ENCODE peak calls at places on chromosomes 13 and 19, in four cellular contexts. A is heart left ventricle; O is CD4-positive, CD25-positive, alpha-beta regulatory T cell; S is Caco-2. J is an unnamed sample. For H3K9me3, the result is how much of the 10 kb centered on the place peaks cover.

GRCh38 chr13:71912524-71912923 is 45.5 kb upstream of the DACH1 start:
- DNase-seq in A (no peak), O (no peak), S (no peak), J (no peak)

GRCh38 chr13:90238433-90238832 is 1109.1 kb upstream of the MIR17HG start:
- DNase-seq in A (no peak), O (no peak), S (no peak), J (no peak)

GRCh38 chr19:5048091-5048726 is 79.3 kb downstream of the KDM4B start:
- DNase-seq in A (peak), O (peak), S (peak), J (peak)

GRCh38 chr13:75541287-75541686 is 3.6 kb upstream of the COMMD6 start:
- DNase-seq in A (no peak), O (no peak), S (no peak), J (no peak)

GRCh38 chr19:56110515-56111448 is 10.3 kb downstream of the ZNF787 start:
- DNase-seq in A (peak), O (no peak), S (no peak), J (no peak)

GRCh38 chr13:47251771-47252170 is 354.9 kb upstream of the HTR2A start:
- DNase-seq in A (no peak), O (no peak), S (no peak), J (no peak)

GRCh38 chr19:4861147-4861546 is 6.3 kb downstream of the PLIN3 start:
- DNase-seq in A (no peak), O (no peak), S (peak), J (no peak)

GRCh38 chr19:45153339-45154063 is 7.3 kb downstream of the NKPD1 start:
- DNase-seq in A (peak), O (peak), S (peak), J (no peak)

GRCh38 chr13:47146991-47147783 is 250.3 kb upstream of the HTR2A start:
- DNase-seq in A (no peak), O (no peak), S (no peak), J (no peak)

GRCh38 chr13:97422118-97423054 is 11.6 kb upstream of the RAP2A start:
- DNase-seq in A (peak), O (no peak), S (no peak), J (no peak)

GRCh38 chr13:31322025-31322424 is 122.2 kb downstream of the B3GLCT start:
- DNase-seq in A (no peak), O (no peak), S (no peak), J (no peak)

GRCh38 chr19:18099623-18099995 is 2.0 kb downstream of the MAST3 start:
- DNase-seq in A (no peak), O (no peak), S (no peak), J (no peak)

GRCh38 chr19:35889370-35890112 is 10.8 kb downstream of the NFKBID start:
- DNase-seq in A (no peak), O (no peak), S (no peak), J (no peak)

GRCh38 chr13:72651196-72651595 is 76.2 kb downstream of the MZT1 start:
- DNase-seq in A (no peak), O (no peak), S (no peak), J (peak)

GRCh38 chr13:79398915-79399314 is 7.1 kb downstream of the RBM26 start:
- DNase-seq in A (no peak), O (no peak), S (no peak), J (no peak)

GRCh38 chr13:45316210-45316799 is 24.7 kb downstream of the TPT1 start:
- DNase-seq in A (no peak), O (no peak), S (no peak), J (no peak)

GRCh38 chr13:33940256-33940655 is 122.3 kb downstream of the RFC3 start:
- DNase-seq in A (no peak), O (no peak), S (no peak), J (no peak)

GRCh38 chr13:42211704-42212103 is 60.2 kb upstream of the AKAP11 start:
- DNase-seq in A (no peak), O (no peak), S (no peak), J (no peak)

GRCh38 chr19:17415107-17415506 is 4.7 kb upstream of the MVB12A start:
- DNase-seq in A (no peak), O (no peak), S (no peak), J (peak)

DNA sequence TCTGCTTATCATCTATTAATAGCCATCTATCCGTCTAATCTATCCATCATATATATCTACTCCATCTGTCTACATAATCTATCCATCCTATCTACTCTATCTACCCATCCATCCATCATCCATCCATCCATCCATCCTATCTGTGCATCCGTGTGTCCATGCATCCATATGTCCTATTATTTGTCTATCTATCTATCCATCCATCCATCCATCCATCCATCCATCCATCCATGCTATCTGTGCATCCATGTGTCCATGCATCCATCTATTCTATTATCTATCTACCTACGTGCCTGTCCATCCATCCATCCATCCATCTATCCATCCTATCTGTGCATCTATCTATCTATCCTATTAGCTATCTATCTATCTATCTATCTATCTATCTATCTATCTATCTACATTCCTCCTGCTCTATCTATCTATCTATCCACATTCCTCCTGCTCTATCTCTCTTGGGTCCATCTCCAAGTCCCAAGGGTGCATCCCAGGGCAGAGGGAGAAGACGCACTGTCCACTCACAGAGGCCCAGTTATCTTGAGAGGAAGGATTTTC is 1.9 kb downstream of the CYP4F2 start:
- DNase-seq in A (no peak), O (no peak), S (no peak), J (no peak)
- H3K9me3 ChIP-seq in A (under half), O (under half), S (under half), J (under half)

GRCh38 chr19:11752244-11752736 is 13.5 kb upstream of the ZNF823 start:
- DNase-seq in A (no peak), O (no peak), S (no peak), J (no peak)
- H3K9me3 ChIP-seq in A (under half), O (under half), S (under half), J (under half)

DNA sequence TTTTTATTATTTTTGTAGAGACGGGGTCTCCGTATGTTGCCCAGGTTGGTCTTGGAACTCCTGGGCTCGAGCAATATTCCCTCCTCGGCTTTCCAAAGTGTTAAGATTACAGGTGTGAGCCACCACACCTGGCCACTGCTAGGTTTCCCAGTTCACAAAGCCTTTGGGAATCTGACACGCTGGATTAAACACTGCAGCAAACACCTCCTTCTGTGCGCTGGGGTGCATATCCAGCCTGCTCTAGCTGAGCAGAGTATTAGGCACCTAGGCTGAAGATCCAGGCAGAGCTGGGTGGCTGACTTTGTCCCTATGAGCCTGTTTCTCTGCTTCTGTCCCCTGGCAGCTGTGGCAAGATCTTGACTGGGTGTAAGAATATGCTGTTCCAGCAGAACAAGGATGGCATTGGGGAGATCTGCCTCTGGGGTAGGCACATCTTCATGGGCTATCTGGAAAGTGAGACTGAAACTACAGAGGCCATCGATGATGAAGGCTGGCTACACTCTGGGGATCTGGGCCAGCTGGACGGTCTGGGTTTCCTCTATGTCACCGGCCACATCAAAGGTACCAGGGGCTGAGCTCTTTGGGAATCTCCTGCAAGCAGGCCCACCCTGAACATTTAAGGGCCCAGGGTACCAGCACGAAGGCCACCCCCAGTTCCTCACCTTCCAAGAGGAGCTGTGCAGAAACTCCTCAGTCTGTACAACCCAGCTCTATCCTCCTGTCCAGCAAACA is 49.8 kb downstream of the ACSBG2 start:
- DNase-seq in A (no peak), O (no peak), S (no peak), J (no peak)
- H3K9me3 ChIP-seq in A (under half), O (under half), S (under half), J (under half)

DNA sequence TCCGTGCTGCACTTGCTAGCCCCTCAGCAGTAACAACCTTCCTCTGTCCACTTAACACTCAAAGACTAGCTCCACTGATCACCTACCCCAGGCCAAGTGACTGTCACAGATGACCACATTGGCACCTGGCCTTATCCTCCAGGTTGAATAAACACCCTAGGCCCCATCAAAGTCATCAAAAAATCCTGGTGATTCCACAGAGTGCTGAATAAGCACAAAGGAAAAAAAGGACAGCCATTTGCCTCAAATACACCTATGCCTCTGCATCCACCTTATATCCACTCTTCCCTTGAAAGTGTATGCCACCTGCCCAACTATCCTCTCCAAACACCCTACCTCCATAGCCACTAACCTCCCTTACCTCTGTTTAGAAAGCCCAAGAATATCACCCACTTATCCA is 2.7 kb downstream of the ZNF154 start:
- DNase-seq in A (no peak), O (no peak), S (no peak), J (no peak)
- H3K9me3 ChIP-seq in A (under half), O (half or more), S (under half), J (under half)

DNA sequence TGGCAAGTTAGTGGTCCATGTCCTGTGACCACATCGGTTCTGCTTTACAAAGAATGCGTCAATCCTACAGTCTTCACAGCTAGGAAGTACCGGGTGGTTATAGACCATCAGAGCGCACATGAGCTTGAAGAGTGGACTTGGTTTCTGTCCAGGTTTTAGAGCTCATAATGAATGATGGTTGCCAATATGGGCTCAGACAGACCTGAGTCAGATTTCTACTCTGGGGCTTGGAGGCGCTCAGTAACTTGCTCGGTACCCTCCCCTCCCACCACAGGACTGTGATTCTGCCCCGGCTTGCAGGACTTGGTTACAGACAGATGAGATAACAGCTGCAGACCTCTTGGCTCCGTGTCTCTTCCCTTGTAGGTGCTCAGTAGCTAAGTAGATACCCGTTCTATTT is 284.8 kb downstream of the TSHZ3 start:
- DNase-seq in A (no peak), O (no peak), S (no peak), J (no peak)
- H3K9me3 ChIP-seq in A (under half), O (under half), S (under half), J (under half)

GRCh38 chr19:27734496-27735220 is 1478.3 kb downstream of the UQCRFS1 start:
- DNase-seq in A (no peak), O (no peak), S (no peak), J (no peak)

GRCh38 chr19:27736225-27736624 is 1476.7 kb downstream of the UQCRFS1 start:
- DNase-seq in A (no peak), O (no peak), S (no peak), J (no peak)

GRCh38 chr19:27738569-27739193 is 1474.3 kb downstream of the UQCRFS1 start:
- DNase-seq in A (no peak), O (no peak), S (no peak), J (no peak)

GRCh38 chr19:27733551-27734266 is 1479.2 kb downstream of the UQCRFS1 start:
- DNase-seq in A (no peak), O (no peak), S (no peak), J (no peak)

DNA sequence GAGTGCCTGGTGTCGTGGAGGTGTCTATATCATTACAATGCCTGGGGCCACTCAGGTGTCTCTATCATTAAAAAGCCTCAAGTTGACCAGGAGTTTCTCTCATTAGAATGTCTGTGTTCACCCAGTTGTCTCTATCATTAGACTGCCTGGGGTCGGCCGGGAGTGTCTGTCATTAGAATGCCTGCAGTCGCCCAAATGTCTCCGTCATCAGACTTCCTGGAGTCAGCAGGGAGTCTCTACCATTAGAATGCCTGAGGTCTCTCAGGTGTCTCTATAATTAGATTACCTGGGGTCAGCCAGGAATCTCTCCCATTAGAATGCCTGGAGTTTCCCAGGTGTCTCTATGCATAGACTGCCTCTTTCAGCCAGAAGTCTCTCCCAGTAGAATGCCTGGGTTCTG is 1477.6 kb downstream of the UQCRFS1 start:
- DNase-seq in A (no peak), O (no peak), S (no peak), J (no peak)
- H3K9me3 ChIP-seq in A (under half), O (half or more), S (under half), J (under half)

DNA sequence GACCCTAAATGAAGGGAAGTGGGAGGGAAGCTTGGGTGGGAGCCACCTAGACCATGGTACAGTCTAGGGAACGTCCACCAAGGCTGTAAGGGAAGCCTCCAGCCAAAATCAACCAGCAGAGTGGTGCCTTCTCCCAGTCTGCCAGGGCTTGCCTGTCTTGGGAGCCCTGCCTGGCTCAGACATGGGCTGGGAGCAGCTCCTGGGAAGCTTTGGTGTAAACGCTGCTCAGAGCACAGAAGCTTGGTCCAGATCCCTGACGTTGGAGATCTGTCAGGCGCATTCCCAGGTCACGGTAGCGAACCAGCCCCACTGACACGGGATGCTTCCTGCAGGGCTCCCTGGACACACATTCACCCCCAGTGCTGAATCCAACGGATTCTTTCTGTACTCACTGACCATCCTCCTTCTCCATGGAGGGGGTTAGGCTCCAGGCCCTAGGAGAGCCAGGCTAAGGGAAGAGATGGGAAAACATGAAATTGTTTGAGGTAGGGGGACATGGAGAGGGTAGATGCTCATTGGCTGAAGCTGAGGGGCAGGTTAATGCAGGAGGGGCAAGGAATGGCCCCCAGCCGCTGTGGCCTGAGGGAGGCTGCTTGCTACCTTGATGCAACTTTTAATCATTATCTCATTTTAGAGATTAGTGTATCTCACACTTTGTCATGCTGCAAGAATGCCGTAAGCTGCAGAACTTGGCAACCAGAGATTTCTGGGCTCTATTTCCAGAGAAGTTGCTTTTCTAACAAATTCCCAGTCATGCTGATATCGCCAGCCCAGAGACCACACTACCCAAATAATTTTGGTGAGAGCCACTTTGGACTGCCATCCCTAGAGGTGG is 195.8 kb downstream of the UQCRFS1 start:
- DNase-seq in A (no peak), O (no peak), S (no peak), J (no peak)
- H3K9me3 ChIP-seq in A (under half), O (under half), S (under half), J (under half)

GRCh38 chr19:3121821-3122511 is 13.9 kb upstream of the GNA15 start:
- DNase-seq in A (no peak), O (no peak), S (no peak), J (no peak)

GRCh38 chr19:3120611-3121231 is 15.1 kb upstream of the GNA15 start:
- DNase-seq in A (no peak), O (no peak), S (no peak), J (no peak)

GRCh38 chr19:3122512-3122870 is 13.3 kb upstream of the GNA15 start:
- DNase-seq in A (no peak), O (no peak), S (no peak), J (no peak)

GRCh38 chr19:3119782-3120380 is 16.0 kb upstream of the GNA15 start:
- DNase-seq in A (no peak), O (no peak), S (no peak), J (no peak)

GRCh38 chr19:3121396-3121795 is 14.4 kb upstream of the GNA15 start:
- DNase-seq in A (no peak), O (no peak), S (no peak), J (no peak)
- H3K9me3 ChIP-seq in A (under half), O (under half), S (under half), J (under half)

DNA sequence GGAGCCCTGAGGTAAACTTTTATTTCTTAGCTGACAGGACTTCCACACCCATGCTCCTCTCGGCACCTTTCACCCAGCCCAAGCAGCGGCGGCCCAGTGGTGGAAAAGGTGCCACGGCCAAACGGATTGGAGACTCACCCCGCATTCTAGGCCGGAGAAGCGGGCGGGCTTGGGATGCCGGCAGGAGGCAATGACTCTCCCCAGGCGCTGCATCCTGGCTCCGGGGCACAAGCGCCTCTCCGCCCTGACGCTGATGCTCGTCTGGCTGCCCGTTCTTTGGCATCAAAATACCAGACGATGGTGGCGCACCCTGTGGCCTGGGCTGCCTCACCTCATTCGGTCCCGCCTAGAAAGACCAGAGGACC is 6.7 kb upstream of the ZNF606 start:
- DNase-seq in A (no peak), O (no peak), S (no peak), J (no peak)
- H3K9me3 ChIP-seq in A (half or more), O (half or more), S (under half), J (under half)

DNA sequence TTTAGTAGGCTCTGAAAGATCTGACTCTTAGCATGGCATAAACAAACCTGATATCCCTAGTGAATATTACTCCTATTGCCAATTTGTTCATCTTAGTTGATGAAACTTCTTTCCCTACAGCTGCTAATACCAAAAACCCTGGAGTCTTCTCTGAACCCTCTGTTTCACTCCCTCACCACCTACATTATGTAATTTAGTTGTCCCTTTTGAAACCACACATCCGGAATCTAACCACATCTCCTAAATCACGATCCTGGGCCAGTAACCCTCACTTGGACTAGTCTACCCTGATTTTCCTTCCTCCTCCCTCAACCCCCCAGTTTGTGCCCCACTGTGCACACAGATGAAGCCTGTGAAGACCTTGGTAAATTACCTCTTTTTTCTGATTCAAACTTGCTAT is 1.2 kb downstream of the ZNF256 start:
- DNase-seq in A (no peak), O (no peak), S (no peak), J (no peak)
- H3K9me3 ChIP-seq in A (under half), O (half or more), S (under half), J (under half)